ENCODE peak calls at places on chromosomes 6 and 20, in seven cellular contexts. I is iPS-NIHi11; T is activated naive CD4-positive, alpha-beta T cell; P is psoas muscle; F is right lobe of liver; R is lower lobe of right lung; Q is heart right ventricle. G is an unnamed sample.

GRCh38 chr20:47847882-47848485 is 62.7 kb upstream of the SULF2 start:
- DNase-seq in T (no peak), R (no peak), Q (no peak), F (no peak), P (no peak), I (no peak), G (no peak)

GRCh38 chr20:11473971-11474370 is 443.7 kb upstream of the BTBD3 start:
- DNase-seq in Q (no peak), I (no peak), P (no peak), F (no peak), R (no peak), T (no peak), G (no peak)

GRCh38 chr20:51639206-51639832 is 96.8 kb upstream of the NFATC2 start:
- DNase-seq in F (peak; percentile 58), I (peak; percentile 76), Q (peak; percentile 69), T (peak; percentile 14), P (peak; percentile 63), R (peak; percentile 67), G (peak; percentile 41)

GRCh38 chr6:13480631-13481501 is 6.5 kb downstream of the GFOD1 start:
- DNase-seq in I (no peak), F (no peak), P (no peak), Q (no peak), R (no peak), T (no peak), G (peak; percentile 38)

GRCh38 chr6:125165256-125165655 is 11.7 kb downstream of the TPD52L1 start:
- DNase-seq in T (no peak), R (no peak), P (no peak), F (no peak), Q (no peak), I (no peak), G (no peak)

GRCh38 chr20:59039233-59039632 is 3.4 kb downstream of the PRELID3B start:
- DNase-seq in F (no peak), I (no peak), T (no peak), P (no peak), R (no peak), Q (no peak), G (no peak)

GRCh38 chr6:36914227-36914794 is 28.6 kb downstream of the C6orf89 start:
- DNase-seq in T (no peak), I (peak; percentile 55), R (peak; percentile 61), P (no peak), Q (no peak), F (peak; percentile 72), G (peak; percentile 30)

GRCh38 chr20:51750037-51750769 is 18.0 kb downstream of the ATP9A start:
- DNase-seq in R (peak; percentile 70), F (peak; percentile 85), I (peak; percentile 55), T (no peak), Q (peak; percentile 55), P (peak; percentile 73), G (peak; percentile 97)

GRCh38 chr6:88374556-88374955 is 208.4 kb upstream of the CNR1 start:
- DNase-seq in T (no peak), P (no peak), Q (no peak), F (no peak), I (no peak), R (no peak), G (no peak)

GRCh38 chr20:10131612-10132345 is 86.9 kb upstream of the SNAP25 start:
- DNase-seq in F (peak; percentile 52), P (peak; percentile 14), I (peak; percentile 44), R (no peak), T (no peak), Q (peak; percentile 63), G (peak; percentile 16)

GRCh38 chr6:133630651-133631050 is 258.3 kb upstream of the TCF21 start:
- DNase-seq in P (no peak), T (no peak), I (no peak), Q (no peak), F (no peak), R (no peak), G (peak; percentile 46)

GRCh38 chr20:9225879-9226278 is 157.0 kb downstream of the PLCB4 start:
- DNase-seq in Q (peak; percentile 48), P (peak; percentile 21), I (no peak), F (no peak), T (no peak), R (no peak), G (no peak)

GRCh38 chr6:18785810-18786490 is 398.8 kb downstream of the RNF144B start:
- DNase-seq in T (no peak), P (no peak), Q (no peak), I (no peak), F (no peak), R (no peak), G (no peak)

GRCh38 chr6:10084276-10084993 is 330.4 kb downstream of the TFAP2A start:
- DNase-seq in Q (no peak), P (no peak), R (no peak), F (no peak), T (no peak), I (no peak), G (no peak)

GRCh38 chr6:26317503-26317902 is 47.5 kb upstream of the BTN3A2 start:
- DNase-seq in I (no peak), Q (no peak), P (no peak), R (no peak), F (no peak), T (no peak), G (no peak)

GRCh38 chr6:166942393-166943168 is 13.8 kb downstream of the RNASET2 start:
- DNase-seq in Q (no peak), R (peak; percentile 62), P (no peak), I (no peak), F (no peak), T (peak; percentile 36), G (no peak)

G was measured in kidney glomerular epithelial cell.